ENCODE peak calls at places on chromosomes 6 and 20, in five cellular contexts. A is cardiac muscle cell, M is heart right ventricle, X is foreskin keratinocyte, I is coronary artery. V is an unnamed sample.

GRCh38 chr20:51815383-51816076 is 13.2 kb upstream of the SALL4 start:
- DNase-seq in M (no peak), I (no peak), A (no peak), X (no peak), V (no peak)

GRCh38 chr20:21156266-21156665 is 30.4 kb downstream of the KIZ start:
- DNase-seq in A (peak), X (peak), M (no peak), I (no peak), V (no peak)

GRCh38 chr20:62876441-62876825 is 14.8 kb upstream of the TCFL5 start:
- DNase-seq in X (peak), A (no peak), M (no peak), I (no peak), V (no peak)

GRCh38 chr20:4916991-4917881 is 84.1 kb downstream of the SLC23A2 start:
- DNase-seq in M (no peak), I (peak), X (peak), A (peak), V (no peak)

GRCh38 chr20:34268851-34269668 is 27.8 kb downstream of the ASIP start:
- DNase-seq in X (peak), I (no peak), A (peak), M (peak), V (no peak)

GRCh38 chr20:61626412-61626811 is 374.4 kb downstream of the CDH4 start:
- DNase-seq in M (no peak), I (no peak), X (no peak), A (no peak), V (no peak)

GRCh38 chr6:13250703-13251102 is 77.6 kb downstream of the TBC1D7 start:
- DNase-seq in I (no peak), M (no peak), A (peak), X (peak), V (no peak)

GRCh38 chr6:57297505-57297904 is 19.9 kb upstream of the PRIM2 start:
- DNase-seq in X (no peak), I (no peak), M (no peak), A (no peak), V (no peak)

GRCh38 chr6:32622545-32623401 is 14.4 kb upstream of the HLA-DQA1 start:
- DNase-seq in X (peak), M (no peak), I (no peak), A (peak), V (peak)

GRCh38 chr6:28711325-28711724 is 185.6 kb downstream of the GPX5 start:
- DNase-seq in M (no peak), X (no peak), A (no peak), I (no peak), V (no peak)

GRCh38 chr20:43916875-43917371 is 2.3 kb downstream of the TOX2 start:
- DNase-seq in M (no peak), A (no peak), I (no peak), X (no peak), V (no peak)

GRCh38 chr20:62723351-62723750 is 14.7 kb downstream of the NTSR1 start:
- DNase-seq in M (no peak), I (no peak), X (no peak), A (no peak), V (peak)

GRCh38 chr6:80605165-80605989 is 498.9 kb downstream of the BCKDHB start:
- DNase-seq in M (peak), A (peak), I (no peak), X (peak), V (peak)

GRCh38 chr6:48032156-48032555 is 78.8 kb downstream of the PTCHD4 start:
- DNase-seq in M (no peak), I (no peak), X (peak), A (peak), V (no peak)

GRCh38 chr20:64090165-64090564 is 6.0 kb upstream of the LKAAEAR1 start:
- DNase-seq in I (no peak), M (no peak), A (no peak), X (no peak), V (no peak)

GRCh38 chr6:113879186-113880096 is 22.3 kb downstream of the MARCKS start:
- DNase-seq in I (no peak), X (peak), M (peak), A (peak), V (no peak)

GRCh38 chr6:47130086-47130485 is 88.0 kb upstream of the ADGRF1 start:
- DNase-seq in A (no peak), X (no peak), M (no peak), I (no peak), V (no peak)

GRCh38 chr6:26361544-26361943 is 3.5 kb upstream of the BTN3A2 start:
- DNase-seq in X (no peak), M (no peak), A (no peak), I (peak), V (no peak)

GRCh38 chr20:23657202-23657601 is 19.4 kb upstream of the CST3 start:
- DNase-seq in X (no peak), I (no peak), M (no peak), A (no peak), V (no peak)

GRCh38 chr6:44800171-44800671 is 412.7 kb downstream of the CDC5L start:
- DNase-seq in I (no peak), A (peak), X (peak), M (no peak), V (peak)

GRCh38 chr20:25218492-25218891 is 23.0 kb downstream of the ENTPD6 start:
- DNase-seq in X (no peak), M (no peak), A (no peak), I (no peak), V (no peak)

GRCh38 chr20:25220810-25221591 is 25.5 kb downstream of the ENTPD6 start:
- DNase-seq in A (no peak), X (no peak), I (no peak), M (no peak), V (peak)

GRCh38 chr20:25219365-25219764 is 23.9 kb downstream of the ENTPD6 start:
- DNase-seq in I (no peak), M (no peak), A (no peak), X (no peak), V (no peak)

GRCh38 chr20:25221592-25222460 is 26.1 kb upstream of the PYGB start:
- DNase-seq in M (peak), X (no peak), A (no peak), I (no peak), V (no peak)

DNA sequence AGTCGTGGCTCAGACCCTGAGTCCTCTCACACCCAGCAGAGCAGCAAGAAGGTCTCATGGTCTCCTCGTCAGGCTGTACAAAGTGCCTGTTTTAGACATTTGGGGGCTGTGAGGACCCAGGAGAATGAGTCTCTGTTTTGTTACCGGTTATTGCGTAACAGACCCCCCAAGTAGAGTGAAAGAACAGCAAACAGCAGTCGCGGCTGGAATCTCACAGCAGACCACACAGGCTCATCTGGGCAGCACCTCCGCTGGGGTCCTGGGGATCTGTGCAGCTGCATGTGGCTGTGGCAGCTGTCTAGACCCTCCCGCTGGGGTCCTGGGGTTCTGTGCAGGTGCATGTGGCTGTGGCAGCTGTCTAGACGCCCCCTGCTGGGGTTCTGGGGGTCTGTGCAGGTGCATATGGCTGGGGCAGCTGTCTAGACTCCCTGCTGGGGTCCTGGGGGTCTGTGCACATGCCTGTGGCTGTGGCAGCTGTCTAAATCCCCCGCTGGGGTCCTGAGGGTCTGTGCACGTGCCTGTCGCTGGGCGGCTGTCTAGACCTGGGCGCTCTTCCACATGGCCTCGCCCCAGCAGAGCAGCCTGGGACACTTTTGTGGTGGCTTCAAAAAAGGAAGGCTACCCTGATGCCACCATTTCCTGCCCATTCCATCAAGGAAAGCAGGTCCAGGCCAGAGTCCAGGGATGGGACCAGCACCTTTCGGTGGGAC is 24.7 kb downstream of the ENTPD6 start:
- DNase-seq in I (no peak), M (no peak), X (no peak), A (peak), V (no peak)
- TF ChIP-seq CTCF in I (no peak), M (no peak), X (peak), A (peak), V (no peak)

GRCh38 chr6:153070756-153071155 is 60.3 kb downstream of the RGS17 start:
- DNase-seq in A (no peak), M (no peak), I (no peak), X (no peak), V (no peak)
- TF ChIP-seq CTCF in A (no peak), M (no peak), I (no peak), X (no peak), V (no peak)

GRCh38 chr6:17816921-17817611 is 110.3 kb upstream of the NUP153 start:
- DNase-seq in A (peak), I (no peak), M (no peak), X (no peak), V (no peak)
- TF ChIP-seq CTCF in A (peak), I (no peak), M (no peak), X (peak), V (peak)

GRCh38 chr6:130033999-130034814 is 15.8 kb downstream of the L3MBTL3 start:
- DNase-seq in X (peak), I (no peak), M (no peak), A (peak), V (no peak)

GRCh38 chr6:130041594-130041993 is 23.2 kb downstream of the L3MBTL3 start:
- DNase-seq in M (no peak), A (no peak), I (no peak), X (no peak), V (no peak)

GRCh38 chr6:130034815-130035146 is 16.4 kb downstream of the L3MBTL3 start:
- DNase-seq in I (no peak), M (no peak), A (no peak), X (no peak), V (no peak)

GRCh38 chr6:130035211-130035610 is 16.8 kb downstream of the L3MBTL3 start:
- DNase-seq in X (no peak), I (no peak), M (no peak), A (no peak), V (no peak)

DNA sequence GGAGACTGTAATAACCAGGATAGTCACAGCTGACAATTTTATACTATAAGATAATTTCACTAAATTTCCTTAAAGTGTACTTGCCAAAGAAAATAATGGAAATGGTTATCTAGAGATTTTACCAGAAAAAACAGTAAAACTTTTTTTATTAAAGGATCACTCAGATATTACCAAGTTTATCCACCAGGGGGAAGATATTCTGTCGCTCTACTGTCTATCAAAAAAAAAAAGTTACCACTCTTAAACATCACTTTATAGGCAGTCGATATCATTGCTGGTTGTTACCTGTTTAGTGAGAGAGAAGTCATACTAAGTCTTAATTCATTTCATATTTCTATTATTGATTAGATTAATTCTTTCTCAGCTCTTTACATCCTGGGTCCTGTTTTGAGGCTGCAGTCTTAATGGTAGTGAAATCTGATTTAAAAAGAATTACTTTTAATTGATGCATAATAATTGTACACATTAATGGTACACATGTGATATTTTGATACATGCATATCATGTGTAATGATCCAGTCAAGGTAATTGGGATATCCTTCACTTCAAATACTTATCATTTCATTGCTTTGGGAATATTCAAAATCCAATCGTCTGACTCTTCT is 18.9 kb downstream of the L3MBTL3 start:
- DNase-seq in M (no peak), X (no peak), I (no peak), A (peak), V (no peak)
- TF ChIP-seq CTCF in M (peak), X (peak), I (no peak), A (peak), V (peak)

GRCh38 chr6:89378628-89379027 is 26.1 kb upstream of the UBE2J1 start:
- DNase-seq in I (no peak), A (no peak), M (no peak), X (no peak), V (no peak)
- TF ChIP-seq CTCF in I (no peak), A (no peak), M (no peak), X (no peak), V (no peak)

V was measured in LNCaP clone FGC.